ENCODE peak calls at places on chromosomes 13 and 19, in four cellular contexts. P, T, Z and N are unnamed samples.

GRCh38 chr19:46730595-46730994 is 13.7 kb upstream of the PRKD2 start:
- DNase-seq in P (no peak), T (no peak), Z (no peak), N (no peak)

GRCh38 chr13:112647256-112647655 is 42.6 kb upstream of the ATP11A start:
- DNase-seq in P (no peak), T (no peak), Z (no peak), N (no peak)

GRCh38 chr13:75481176-75482069 is 546 bp downstream of the TBC1D4 start:
- DNase-seq in P (no peak), T (no peak), Z (peak), N (no peak)

GRCh38 chr13:54636231-54636630 is 1607.6 kb downstream of the OLFM4 start:
- DNase-seq in P (no peak), T (no peak), Z (no peak), N (no peak)

GRCh38 chr13:48304132-48304876 is 753 bp downstream of the RB1 start:
- DNase-seq in P (peak), T (no peak), Z (peak), N (no peak)

GRCh38 chr19:5828661-5829566 is 10.6 kb downstream of the FUT6 start:
- DNase-seq in P (no peak), T (no peak), Z (no peak), N (no peak)

GRCh38 chr13:46176756-46177155 is 5.2 kb downstream of the LCP1 start:
- DNase-seq in P (no peak), T (no peak), Z (peak), N (no peak)

GRCh38 chr19:41431426-41432386 is 4.5 kb upstream of the B3GNT8 start:
- DNase-seq in P (no peak), T (no peak), Z (no peak), N (peak)

GRCh38 chr19:2337329-2337707 is 8.8 kb downstream of the SPPL2B start:
- DNase-seq in P (no peak), T (no peak), Z (peak), N (no peak)

GRCh38 chr13:108859202-108860012 is 230.0 kb downstream of the MYO16 start:
- DNase-seq in P (no peak), T (no peak), Z (no peak), N (no peak)

GRCh38 chr13:98173431-98173921 is 3.6 kb downstream of the RNF113B start:
- DNase-seq in P (no peak), T (peak), Z (peak), N (no peak)

GRCh38 chr13:91017669-91018053 is 329.8 kb upstream of the MIR17HG start:
- DNase-seq in P (no peak), T (no peak), Z (no peak), N (no peak)

GRCh38 chr13:25177012-25177411 is 4.9 kb upstream of the AMER2 start:
- DNase-seq in P (no peak), T (no peak), Z (no peak), N (peak)

GRCh38 chr19:347946-348861 is 3.6 kb upstream of the MIER2 start:
- DNase-seq in P (no peak), T (peak), Z (no peak), N (no peak)

GRCh38 chr19:19602713-19603320 is 15.7 kb downstream of the PBX4 start:
- DNase-seq in P (no peak), T (peak), Z (no peak), N (no peak)

GRCh38 chr19:8639821-8640401 is 9.5 kb downstream of the NFILZ start:
- DNase-seq in P (no peak), T (no peak), Z (no peak), N (no peak)

GRCh38 chr13:43229506-43229905 is 206.1 kb downstream of the DNAJC15 start:
- DNase-seq in P (no peak), T (no peak), Z (no peak), N (no peak)

GRCh38 chr19:23440791-23441190 is 45.5 kb upstream of the ZNF91 start:
- DNase-seq in P (no peak), T (no peak), Z (no peak), N (no peak)

GRCh38 chr19:1076951-1077350 is 10.0 kb downstream of the ARHGAP45 start:
- DNase-seq in P (peak), T (no peak), Z (no peak), N (no peak)

GRCh38 chr13:110274687-110275086 is 32.3 kb downstream of the COL4A1 start:
- DNase-seq in P (no peak), T (no peak), Z (no peak), N (no peak)

GRCh38 chr19:2405256-2405655 is 22.1 kb downstream of the TIMM13 start:
- DNase-seq in P (no peak), T (no peak), Z (no peak), N (no peak)

GRCh38 chr19:36392916-36393673 is 14.1 kb upstream of the ZFP14 start:
- DNase-seq in P (no peak), T (no peak), Z (no peak), N (no peak)

GRCh38 chr13:45681101-45681500 is 21.0 kb upstream of the CBY2 start:
- DNase-seq in P (no peak), T (no peak), Z (no peak), N (no peak)

GRCh38 chr19:42045575-42045974 is 24.4 kb downstream of the GRIK5 start:
- DNase-seq in P (no peak), T (no peak), Z (no peak), N (no peak)

GRCh38 chr13:101875717-101876393 is 423.4 kb downstream of the ITGBL1 start:
- DNase-seq in P (no peak), T (peak), Z (peak), N (no peak)

GRCh38 chr13:40568672-40569350 is 97.6 kb downstream of the FOXO1 start:
- DNase-seq in P (no peak), T (no peak), Z (no peak), N (no peak)

GRCh38 chr13:112616586-112617381 is 28.8 kb upstream of the TUBGCP3 start:
- DNase-seq in P (no peak), T (no peak), Z (no peak), N (no peak)

GRCh38 chr19:28428644-28429348 is 784.2 kb downstream of the UQCRFS1 start:
- DNase-seq in P (no peak), T (no peak), Z (no peak), N (no peak)

GRCh38 chr19:30049844-30050667 is 108.0 kb downstream of the URI1 start:
- DNase-seq in P (no peak), T (no peak), Z (no peak), N (no peak)

GRCh38 chr19:14560776-14561108 is 11.1 kb downstream of the NDUFB7 start:
- DNase-seq in P (no peak), T (no peak), Z (no peak), N (no peak)

GRCh38 chr19:14558370-14559066 is 13.3 kb downstream of the NDUFB7 start:
- DNase-seq in P (no peak), T (no peak), Z (no peak), N (no peak)

GRCh38 chr19:14561832-14562351 is 10.0 kb downstream of the NDUFB7 start:
- DNase-seq in P (peak), T (no peak), Z (no peak), N (peak)

GRCh38 chr19:14561249-14561648 is 10.6 kb downstream of the NDUFB7 start:
- DNase-seq in P (no peak), T (no peak), Z (no peak), N (no peak)

DNA sequence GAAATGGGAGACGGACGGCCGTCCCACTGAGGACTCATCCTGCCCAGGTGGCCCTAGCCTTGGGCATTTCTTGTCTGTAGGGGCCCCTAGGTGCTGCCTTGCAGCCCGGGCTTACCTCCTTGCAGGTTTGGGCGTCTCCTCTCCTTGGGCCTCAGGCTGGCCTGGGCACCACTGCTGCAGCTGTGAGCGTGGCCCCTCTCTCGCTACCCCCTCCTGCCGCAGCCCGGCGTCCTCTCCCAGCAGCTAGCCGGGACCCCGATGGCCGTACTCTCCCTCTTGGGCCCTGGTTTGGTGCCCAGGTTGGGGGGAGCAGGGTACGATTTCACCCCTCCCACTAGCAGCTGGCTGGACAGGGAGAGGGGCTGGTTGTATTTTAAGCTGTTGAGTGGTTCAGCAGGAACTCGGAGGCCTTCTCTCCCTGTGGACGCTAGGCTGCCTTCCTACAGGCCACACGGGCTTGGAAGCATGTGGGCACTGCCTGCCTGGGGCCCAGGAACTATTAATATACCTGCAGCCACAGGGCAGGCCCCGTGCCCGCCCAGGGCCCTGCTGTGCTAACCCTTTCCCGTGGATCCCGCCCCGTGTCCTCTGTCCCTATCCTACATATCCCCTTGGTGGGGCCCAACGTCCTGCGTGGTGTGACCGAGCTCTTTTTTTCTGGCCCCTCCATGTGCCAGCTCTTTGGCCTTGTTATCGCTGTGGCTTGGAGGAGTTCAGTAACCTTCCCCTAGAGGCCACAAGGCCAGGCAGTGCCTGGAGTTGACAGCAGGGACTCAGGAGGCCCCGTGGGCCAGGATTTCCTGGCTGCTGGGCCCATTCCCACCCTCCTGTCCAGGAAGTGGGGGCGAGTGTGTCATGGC is 11.7 kb downstream of the NDUFB7 start:
- DNase-seq in P (no peak), T (peak), Z (no peak), N (no peak)
- H3K27ac ChIP-seq in P (peak), T (no peak), Z (no peak), N (peak)

GRCh38 chr13:94431987-94432386 is 47.5 kb downstream of the DCT start:
- DNase-seq in P (no peak), T (no peak), Z (no peak), N (no peak)
- H3K27ac ChIP-seq in P (no peak), T (no peak), Z (no peak), N (no peak)

DNA sequence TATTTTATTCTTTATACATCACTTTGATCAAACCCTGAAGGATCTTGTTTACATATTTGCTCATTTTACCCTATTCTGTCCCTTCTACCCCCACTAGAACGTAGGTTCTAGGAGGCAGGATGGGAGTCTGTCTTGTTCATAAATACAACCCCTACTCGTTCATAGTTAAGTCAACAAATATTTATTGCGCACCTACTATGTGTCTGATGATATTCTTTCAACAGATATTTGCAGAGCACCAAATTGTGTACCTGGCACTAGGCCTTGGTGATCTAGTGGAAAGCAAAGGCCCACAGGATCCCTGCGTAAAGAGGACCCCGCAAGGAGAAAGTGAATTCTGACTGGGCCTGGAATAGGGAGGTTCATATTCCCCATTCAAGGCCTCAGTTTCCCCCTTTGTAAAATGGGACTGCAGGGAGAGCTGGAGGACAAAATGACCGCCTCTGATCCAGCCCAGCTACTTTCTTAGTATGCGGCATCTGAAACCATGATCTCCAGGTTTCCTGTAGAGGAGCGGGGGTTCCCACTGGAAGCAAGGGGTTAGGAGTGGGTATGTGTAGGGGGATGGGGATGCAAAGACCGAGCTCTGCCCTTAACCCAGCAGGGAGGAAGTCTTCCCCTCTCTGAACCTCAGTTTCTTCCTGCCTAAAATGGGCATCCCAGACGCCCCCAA is 534 bp upstream of the GEMIN7 start:
- DNase-seq in P (no peak), T (no peak), Z (no peak), N (no peak)
- H3K27ac ChIP-seq in P (peak), T (peak), Z (no peak), N (peak)

GRCh38 chr13:113969311-113969972 is 4.4 kb downstream of the C13orf46 start:
- DNase-seq in P (no peak), T (no peak), Z (no peak), N (no peak)
- H3K27ac ChIP-seq in P (peak), T (peak), Z (no peak), N (no peak)

GRCh38 chr13:21297452-21297851 is 121.0 kb downstream of the MRPL57 start:
- DNase-seq in P (no peak), T (no peak), Z (no peak), N (no peak)

DNA sequence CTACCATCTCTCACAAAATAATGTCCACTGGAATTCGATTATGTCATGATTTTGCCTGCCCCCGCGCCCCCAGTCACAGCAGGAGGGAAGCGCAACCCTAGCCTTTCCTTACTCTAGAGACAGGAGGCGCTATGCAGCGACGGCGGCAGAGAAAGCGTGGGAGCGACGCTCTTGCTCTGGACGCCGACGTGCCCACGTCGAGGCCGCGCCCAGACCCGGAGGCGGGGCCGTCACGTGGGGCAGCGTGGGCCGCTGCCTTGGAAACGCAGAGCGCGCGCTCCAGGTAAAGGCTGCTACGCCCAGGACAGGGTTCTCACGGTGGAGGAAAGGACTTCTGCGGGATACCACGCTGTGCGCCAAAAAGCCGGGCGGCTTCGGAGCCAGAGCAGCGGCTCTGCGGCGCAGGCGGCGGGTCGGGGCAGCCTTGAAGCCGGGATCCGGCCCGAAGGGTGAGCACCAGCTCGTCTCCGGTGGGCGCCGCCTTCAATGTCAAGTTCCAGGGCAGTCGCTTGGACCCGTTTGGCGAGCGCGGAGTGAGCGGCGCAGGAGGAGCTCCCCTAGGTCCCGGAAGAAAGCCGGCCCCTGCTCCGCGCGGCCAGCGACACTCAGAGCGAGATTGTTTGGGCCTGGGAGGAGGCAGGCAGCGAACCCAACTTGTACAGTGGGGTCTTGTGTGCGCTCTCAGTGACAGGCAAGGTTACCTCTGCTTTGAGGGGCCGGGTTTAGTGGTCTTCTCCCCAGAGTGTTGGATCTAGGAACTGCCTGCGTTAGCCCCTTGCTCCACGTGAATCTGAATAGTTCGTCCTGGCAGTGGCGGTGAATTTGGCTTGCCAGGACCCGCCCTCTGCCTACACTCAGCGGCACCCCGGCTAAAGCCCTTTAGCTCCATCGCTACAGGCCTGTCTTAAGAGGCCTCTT is 121.7 kb downstream of the MRPL57 start:
- DNase-seq in P (peak), T (peak), Z (peak), N (peak)
- H3K27ac ChIP-seq in P (peak), T (peak), Z (peak), N (peak)

DNA sequence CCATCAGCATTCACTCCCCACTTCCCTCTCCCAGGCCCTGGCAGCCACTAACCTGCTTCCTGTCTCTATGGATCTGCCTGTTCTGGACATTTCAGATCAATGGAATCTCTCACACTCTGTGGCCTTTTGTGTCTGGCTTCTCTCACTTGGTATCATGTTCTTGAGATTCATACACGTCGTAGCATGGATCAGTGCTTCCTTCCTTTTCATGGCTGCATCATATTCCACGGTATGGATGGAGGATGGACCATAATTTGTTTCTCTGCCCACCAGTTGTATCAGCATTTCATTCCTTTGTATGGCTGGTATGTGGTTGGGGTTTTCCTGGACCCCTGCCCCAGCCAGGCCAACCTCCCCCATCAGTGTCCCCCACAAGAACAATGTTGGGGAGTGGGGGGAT is 36.2 kb downstream of the MYO9B start:
- DNase-seq in P (no peak), T (no peak), Z (no peak), N (no peak)
- H3K27ac ChIP-seq in P (no peak), T (no peak), Z (no peak), N (peak)

GRCh38 chr13:22238269-22238668 is 567.4 kb downstream of the FGF9 start:
- DNase-seq in P (no peak), T (no peak), Z (no peak), N (no peak)

GRCh38 chr13:22235950-22236290 is 565.0 kb downstream of the FGF9 start:
- DNase-seq in P (no peak), T (no peak), Z (no peak), N (no peak)

GRCh38 chr13:22240716-22241115 is 569.8 kb downstream of the FGF9 start:
- DNase-seq in P (no peak), T (no peak), Z (no peak), N (no peak)

GRCh38 chr13:22232186-22232585 is 561.3 kb downstream of the FGF9 start:
- DNase-seq in P (no peak), T (no peak), Z (no peak), N (no peak)

GRCh38 chr13:22235285-22235949 is 564.5 kb downstream of the FGF9 start:
- DNase-seq in P (peak), T (no peak), Z (no peak), N (no peak)
- H3K27ac ChIP-seq in P (peak), T (no peak), Z (no peak), N (no peak)

DNA sequence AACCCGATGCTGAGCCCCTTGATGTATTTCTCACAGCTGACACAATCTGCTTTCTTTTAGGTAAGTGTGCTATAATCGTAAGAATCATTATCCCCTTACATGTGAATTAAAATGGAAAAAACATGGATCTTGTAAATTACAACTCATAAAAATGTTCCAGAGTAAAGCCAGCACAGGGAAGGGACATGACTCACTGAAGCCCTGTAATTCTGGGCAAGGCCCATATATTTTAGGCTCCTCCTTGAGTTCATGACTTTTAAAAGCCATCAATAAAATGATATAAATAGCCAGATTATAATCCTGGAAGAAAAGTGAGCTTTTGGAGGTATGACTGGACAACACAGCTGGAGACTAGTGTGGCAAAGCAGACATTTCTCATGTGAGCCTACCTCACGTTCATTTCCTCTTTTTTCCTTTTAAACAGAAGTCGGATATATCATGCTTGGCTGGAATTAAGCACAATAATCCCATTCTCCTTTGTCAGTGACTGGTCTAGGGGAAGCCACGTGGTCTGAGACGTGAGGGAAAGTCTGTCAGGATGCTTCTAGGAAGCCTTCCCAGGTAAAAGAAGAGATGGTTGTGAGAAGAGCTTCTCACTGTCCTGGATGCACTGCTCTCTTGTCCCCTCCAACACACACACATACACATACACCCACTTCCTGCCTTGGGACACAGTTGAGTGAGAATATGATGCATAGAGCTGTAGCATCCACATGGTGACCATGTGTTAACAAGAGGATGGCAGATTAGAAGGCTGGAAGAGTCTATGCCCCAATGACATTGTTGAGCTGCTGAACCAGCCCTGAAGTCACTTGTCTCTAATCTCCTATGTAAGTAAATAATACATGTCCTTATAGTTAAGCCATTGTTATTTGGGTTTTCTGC is 165.4 kb downstream of the RGCC start:
- DNase-seq in P (no peak), T (no peak), Z (no peak), N (no peak)
- H3K27ac ChIP-seq in P (peak), T (no peak), Z (no peak), N (no peak)

GRCh38 chr13:99982741-99983400 is 1.3 kb downstream of the ZIC2 start:
- DNase-seq in P (no peak), T (no peak), Z (no peak), N (no peak)
- H3K27ac ChIP-seq in P (no peak), T (no peak), Z (no peak), N (no peak)